ENCODE peak calls at places on chromosomes 4 and X, in six cellular contexts. P, O, X, L, M and N are unnamed samples.

GRCh38 chrX:2330910-2331309 is 169.9 kb downstream of the DHRSX start:
- DNase-seq in P (no peak), O (no peak), X (no peak), L (no peak), M (no peak), N (no peak)

GRCh38 chr4:123479944-123480343 is 83.3 kb downstream of the SPRY1 start:
- DNase-seq in P (no peak), O (no peak), X (peak; percentile 3), L (no peak), M (no peak), N (no peak)

GRCh38 chr4:187903700-187904099 is 91.9 kb upstream of the ZFP42 start:
- DNase-seq in P (no peak), O (no peak), X (no peak), L (no peak), M (no peak), N (no peak)

GRCh38 chrX:7073336-7073735 is 74.2 kb upstream of the STS start:
- DNase-seq in P (no peak), O (no peak), X (no peak), L (no peak), M (no peak), N (no peak)

GRCh38 chr4:150588341-150588740 is 6.4 kb downstream of the MAB21L2 start:
- DNase-seq in P (no peak), O (no peak), X (no peak), L (no peak), M (no peak), N (no peak)

GRCh38 chr4:48175328-48175727 is 41.3 kb upstream of the TXK start:
- DNase-seq in P (no peak), O (no peak), X (no peak), L (no peak), M (no peak), N (no peak)

GRCh38 chrX:19303216-19303880 is 40.4 kb upstream of the PDHA1 start:
- DNase-seq in P (no peak), O (no peak), X (peak; percentile 60), L (no peak), M (no peak), N (no peak)

GRCh38 chr4:1693131-1693896 is 9.2 kb upstream of the FAM53A start:
- DNase-seq in P (peak; percentile 67), O (no peak), X (peak; percentile 87), L (peak; percentile 78), M (peak; percentile 67), N (peak; percentile 75)

GRCh38 chr4:4677825-4678522 is 136.1 kb upstream of the STX18 start:
- DNase-seq in P (peak; percentile 36), O (no peak), X (peak; percentile 14), L (peak; percentile 67), M (peak; percentile 27), N (no peak)

GRCh38 chr4:121307441-121308327 is 73.1 kb downstream of the QRFPR start:
- DNase-seq in P (peak; percentile 63), O (peak; percentile 51), X (peak; percentile 33), L (no peak), M (peak; percentile 43), N (no peak)

GRCh38 chrX:133475521-133475920 is 60.2 kb upstream of the GPC4 start:
- DNase-seq in P (no peak), O (no peak), X (no peak), L (no peak), M (no peak), N (no peak)

GRCh38 chr4:24063771-24064170 is 173.9 kb upstream of the PPARGC1A start:
- DNase-seq in P (no peak), O (no peak), X (no peak), L (peak; percentile 11), M (no peak), N (no peak)

GRCh38 chr4:121034010-121034409 is 38.3 kb downstream of the NDNF start:
- DNase-seq in P (no peak), O (no peak), X (no peak), L (no peak), M (no peak), N (no peak)

GRCh38 chr4:91598696-91599095 is 705.1 kb upstream of the GRID2 start:
- DNase-seq in P (no peak), O (no peak), X (no peak), L (no peak), M (no peak), N (no peak)

GRCh38 chr4:6672131-6672530 is 21.5 kb upstream of the S100P start:
- DNase-seq in P (no peak), O (no peak), X (no peak), L (no peak), M (no peak), N (no peak)

GRCh38 chrX:23783569-23784486 is 855 bp downstream of the SAT1 start:
- DNase-seq in P (no peak), O (no peak), X (peak; percentile 27), L (no peak), M (no peak), N (no peak)

GRCh38 chrX:11053351-11053750 is 57.8 kb upstream of the HCCS start:
- DNase-seq in P (no peak), O (no peak), X (peak; percentile 1), L (no peak), M (no peak), N (no peak)

GRCh38 chrX:73913580-73913979 is 350.6 kb downstream of the CHIC1 start:
- DNase-seq in P (no peak), O (no peak), X (no peak), L (no peak), M (no peak), N (no peak)

GRCh38 chr4:126271266-126271665 is 956.5 kb downstream of the FAT4 start:
- DNase-seq in P (no peak), O (no peak), X (no peak), L (no peak), M (no peak), N (no peak)

GRCh38 chrX:120731386-120731785 is 101.5 kb upstream of the C1GALT1C1 start:
- DNase-seq in P (no peak), O (no peak), X (no peak), L (no peak), M (no peak), N (no peak)

GRCh38 chr4:28287837-28288236 is 1427.2 kb downstream of the STIM2 start:
- DNase-seq in P (no peak), O (no peak), X (peak; percentile 84), L (no peak), M (no peak), N (no peak)

GRCh38 chr4:1462768-1463075 is 56.5 kb upstream of the NKX1-1 start:
- DNase-seq in P (no peak), O (no peak), X (no peak), L (peak; percentile 24), M (no peak), N (no peak)

GRCh38 chrX:40085714-40086113 is 12.0 kb downstream of the BCOR start:
- DNase-seq in P (no peak), O (no peak), X (no peak), L (no peak), M (no peak), N (no peak)

GRCh38 chrX:22039541-22039940 is 7.4 kb downstream of the PHEX start:
- DNase-seq in P (no peak), O (no peak), X (no peak), L (no peak), M (no peak), N (no peak)

GRCh38 chrX:769796-770195 is 139.2 kb downstream of the SHOX start:
- DNase-seq in P (no peak), O (no peak), X (no peak), L (no peak), M (no peak), N (no peak)

GRCh38 chrX:16953606-16954211 is 7.3 kb downstream of the REPS2 start:
- DNase-seq in P (peak; percentile 43), O (no peak), X (peak; percentile 38), L (no peak), M (no peak), N (no peak)

GRCh38 chrX:115622534-115622933 is 61.6 kb downstream of the PLS3 start:
- DNase-seq in P (no peak), O (no peak), X (no peak), L (no peak), M (no peak), N (no peak)

GRCh38 chrX:115624916-115625315 is 63.9 kb downstream of the PLS3 start:
- DNase-seq in P (no peak), O (no peak), X (no peak), L (no peak), M (no peak), N (no peak)

GRCh38 chrX:115630204-115630603 is 69.2 kb downstream of the PLS3 start:
- DNase-seq in P (no peak), O (no peak), X (no peak), L (no peak), M (no peak), N (no peak)

DNA sequence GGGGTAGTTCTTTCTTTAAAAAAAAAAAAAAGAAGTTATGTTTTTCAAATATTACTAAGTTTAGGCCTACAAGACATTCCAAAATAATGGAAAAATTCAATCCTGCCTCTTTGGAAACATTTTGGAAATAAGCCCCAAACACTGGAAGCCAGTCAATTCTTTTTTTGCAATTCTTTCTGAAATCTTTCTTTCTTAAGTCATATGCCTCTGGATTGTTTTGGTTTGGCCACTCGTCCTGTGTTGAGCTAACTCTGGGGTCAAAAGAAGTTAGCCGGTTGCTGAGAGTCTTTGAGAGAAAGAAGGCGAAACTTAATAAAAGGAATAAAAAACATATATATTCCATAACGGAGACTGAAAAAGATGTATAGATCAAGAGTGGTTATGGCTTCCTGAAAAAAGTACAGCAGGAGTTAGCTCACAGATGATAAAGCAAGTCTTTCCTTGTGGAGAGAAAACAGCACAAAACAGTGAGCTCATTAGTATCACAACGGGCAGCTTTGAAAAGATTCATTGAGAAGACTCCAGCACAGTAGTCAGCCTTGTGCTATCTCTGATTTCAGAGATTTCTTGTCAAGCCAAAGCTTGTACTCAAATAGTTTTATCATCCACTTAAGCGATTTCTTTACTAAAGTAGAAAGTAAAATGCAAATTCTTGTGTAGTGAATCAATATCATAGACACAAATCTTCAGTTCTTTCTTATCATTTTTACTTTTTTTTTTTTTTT is 64.8 kb downstream of the PLS3 start:
- DNase-seq in P (no peak), O (no peak), X (no peak), L (no peak), M (no peak), N (no peak)
- H3K4me3 ChIP-seq in P (no peak overlapping the region), O (no peak overlapping the region), X (no peak overlapping the region), L (no peak overlapping the region), M (no peak overlapping the region), N (no peak overlapping the region)

GRCh38 chr4:8478801-8479744 is 38.5 kb downstream of the TRMT44 start:
- DNase-seq in P (no peak), O (no peak), X (no peak), L (no peak), M (peak; percentile 29), N (no peak)
- TF ChIP-seq MAX in P (no peak), O (no peak), X (no peak), L (no peak), M (peak; percentile 54), N (no peak)

GRCh38 chr4:145102619-145103018 is 4.5 kb downstream of the ABCE1 start:
- DNase-seq in P (no peak), O (no peak), X (no peak), L (no peak), M (no peak), N (no peak)
- H3K4me3 ChIP-seq in P (no peak overlapping the region), O (peak overlapping the region; percentile 22), X (no peak overlapping the region), L (no peak overlapping the region), M (no peak overlapping the region), N (no peak overlapping the region)

DNA sequence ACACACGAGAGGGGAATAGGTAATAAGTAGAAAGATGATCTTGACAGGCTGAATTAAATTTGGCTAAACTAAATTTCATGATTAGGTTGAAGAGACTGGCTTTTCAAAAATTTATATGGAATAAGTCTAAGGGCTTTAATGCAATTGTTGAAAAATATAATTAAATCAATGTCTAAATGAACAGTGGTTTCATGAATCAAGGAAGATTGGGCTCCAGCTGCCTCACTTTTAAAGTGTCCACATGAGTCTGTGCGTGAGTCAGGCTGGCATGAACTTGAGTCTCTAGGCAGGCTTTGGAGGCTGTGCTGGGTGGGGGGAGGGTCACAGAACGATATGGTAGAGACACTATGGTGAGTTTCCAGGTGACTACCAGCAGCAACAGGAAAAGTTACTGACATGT is 111.9 kb downstream of the SORBS2 start:
- DNase-seq in P (no peak), O (no peak), X (no peak), L (peak; percentile 33), M (no peak), N (no peak)
- TF ChIP-seq MAX in P (no peak), O (no peak), X (no peak), L (no peak), M (no peak), N (no peak)